ENCODE peak calls at places on chromosome 18, in four cellular contexts. V, B, E and L are unnamed samples. For H3K9me3, the result is how much of the 10 kb centered on the place peaks cover.

GRCh38 chr18:46250084-46250811 is 146.1 kb downstream of the HAUS1 start:
- DNase-seq in V (no peak), B (peak), E (peak), L (no peak)

GRCh38 chr18:44679912-44680270 is 797 bp upstream of the SETBP1 start:
- DNase-seq in V (peak), B (peak), E (peak), L (peak)

GRCh38 chr18:58402951-58403702 is 225.8 kb downstream of the ALPK2 start:
- DNase-seq in V (peak), B (no peak), E (no peak), L (no peak)

GRCh38 chr18:12305930-12306629 is 2.0 kb upstream of the TUBB6 start:
- DNase-seq in V (peak), B (no peak), E (peak), L (no peak)

GRCh38 chr18:22674300-22674699 is 256.6 kb upstream of the CTAGE1 start:
- DNase-seq in V (no peak), B (no peak), E (peak), L (no peak)

GRCh38 chr18:49030692-49031443 is 80.1 kb upstream of the SMAD7 start:
- DNase-seq in V (peak), B (no peak), E (no peak), L (no peak)

GRCh38 chr18:36635414-36636096 is 193.2 kb downstream of the TPGS2 start:
- DNase-seq in V (no peak), B (no peak), E (no peak), L (no peak)

GRCh38 chr18:10090668-10091067 is 176.9 kb downstream of the VAPA start:
- DNase-seq in V (no peak), B (no peak), E (no peak), L (no peak)

DNA sequence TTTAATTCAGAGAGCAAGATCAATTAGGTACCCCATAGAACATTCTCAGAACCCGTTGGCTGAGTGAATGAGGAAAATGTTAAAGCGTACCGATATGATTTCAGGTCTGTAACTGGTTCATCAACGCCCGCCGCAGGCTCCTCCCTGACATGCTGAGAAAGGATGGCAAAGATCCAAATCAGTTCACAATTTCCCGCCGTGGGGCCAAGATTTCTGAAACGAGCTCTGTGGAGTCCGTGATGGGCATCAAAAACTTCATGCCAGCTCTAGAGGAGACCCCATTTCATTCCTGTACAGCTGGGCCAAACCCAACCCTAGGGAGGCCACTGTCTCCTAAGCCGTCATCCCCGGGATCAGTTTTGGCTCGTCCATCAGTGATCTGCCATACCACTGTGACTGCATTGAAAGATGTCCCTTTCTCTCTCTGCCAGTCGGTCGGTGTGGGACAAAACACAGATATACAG is 7.3 kb downstream of the TGIF1 start:
- DNase-seq in V (no peak), B (no peak), E (no peak), L (peak)
- H3K27ac ChIP-seq in V (no peak), B (peak), E (peak), L (peak)

GRCh38 chr18:71865888-71866287 is 678.3 kb downstream of the CBLN2 start:
- DNase-seq in V (no peak), B (no peak), E (no peak), L (no peak)
- H3K9me3 ChIP-seq in V (under half), B (under half), E (under half), L (under half)

GRCh38 chr18:51028201-51028805 is 1.7 kb upstream of the SMAD4 start:
- DNase-seq in V (no peak), B (no peak), E (peak), L (no peak)
- H3K4me3 ChIP-seq in V (peak), B (no peak), E (no peak), L (no peak)

GRCh38 chr18:7876354-7876753 is 309.2 kb downstream of the PTPRM start:
- DNase-seq in V (no peak), B (no peak), E (no peak), L (no peak)

GRCh38 chr18:7871560-7872456 is 304.7 kb downstream of the PTPRM start:
- DNase-seq in V (no peak), B (no peak), E (peak), L (no peak)

GRCh38 chr18:7870855-7871254 is 303.7 kb downstream of the PTPRM start:
- DNase-seq in V (no peak), B (no peak), E (peak), L (no peak)

GRCh38 chr18:7872569-7872968 is 305.5 kb downstream of the PTPRM start:
- DNase-seq in V (no peak), B (no peak), E (peak), L (no peak)

GRCh38 chr18:7873316-7873715 is 306.2 kb downstream of the PTPRM start:
- DNase-seq in V (no peak), B (no peak), E (no peak), L (no peak)
- H3K27ac ChIP-seq in V (no peak), B (no peak), E (no peak), L (no peak)

DNA sequence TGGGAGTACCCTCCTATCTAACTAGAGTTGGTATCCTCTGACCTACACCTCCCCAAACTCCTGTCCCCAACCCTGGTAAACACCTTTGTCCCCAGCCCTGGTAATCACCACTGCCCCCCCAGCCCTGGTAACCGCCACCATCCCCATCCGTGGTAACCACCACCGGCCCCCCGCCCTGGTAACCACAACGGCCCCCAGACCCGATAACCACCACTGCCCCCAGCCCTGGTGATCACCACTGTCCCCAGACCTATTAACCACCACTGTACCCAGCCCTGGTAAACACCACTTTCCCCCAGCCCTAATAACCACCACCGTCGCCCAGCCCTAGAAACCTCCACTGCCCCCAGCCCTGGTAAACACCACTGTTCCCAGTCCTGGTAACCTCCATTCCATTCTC is 820.2 kb upstream of the SALL3 start:
- DNase-seq in V (no peak), B (no peak), E (no peak), L (no peak)
- H3K9me3 ChIP-seq in V (under half), B (under half), E (under half), L (under half)

GRCh38 chr18:75582406-75582821 is 154.9 kb upstream of the SMIM21 start:
- DNase-seq in V (no peak), B (no peak), E (peak), L (no peak)

GRCh38 chr18:75582940-75583339 is 155.4 kb upstream of the SMIM21 start:
- DNase-seq in V (no peak), B (no peak), E (no peak), L (peak)

GRCh38 chr18:75586576-75586975 is 159.1 kb upstream of the SMIM21 start:
- DNase-seq in V (no peak), B (no peak), E (no peak), L (no peak)

DNA sequence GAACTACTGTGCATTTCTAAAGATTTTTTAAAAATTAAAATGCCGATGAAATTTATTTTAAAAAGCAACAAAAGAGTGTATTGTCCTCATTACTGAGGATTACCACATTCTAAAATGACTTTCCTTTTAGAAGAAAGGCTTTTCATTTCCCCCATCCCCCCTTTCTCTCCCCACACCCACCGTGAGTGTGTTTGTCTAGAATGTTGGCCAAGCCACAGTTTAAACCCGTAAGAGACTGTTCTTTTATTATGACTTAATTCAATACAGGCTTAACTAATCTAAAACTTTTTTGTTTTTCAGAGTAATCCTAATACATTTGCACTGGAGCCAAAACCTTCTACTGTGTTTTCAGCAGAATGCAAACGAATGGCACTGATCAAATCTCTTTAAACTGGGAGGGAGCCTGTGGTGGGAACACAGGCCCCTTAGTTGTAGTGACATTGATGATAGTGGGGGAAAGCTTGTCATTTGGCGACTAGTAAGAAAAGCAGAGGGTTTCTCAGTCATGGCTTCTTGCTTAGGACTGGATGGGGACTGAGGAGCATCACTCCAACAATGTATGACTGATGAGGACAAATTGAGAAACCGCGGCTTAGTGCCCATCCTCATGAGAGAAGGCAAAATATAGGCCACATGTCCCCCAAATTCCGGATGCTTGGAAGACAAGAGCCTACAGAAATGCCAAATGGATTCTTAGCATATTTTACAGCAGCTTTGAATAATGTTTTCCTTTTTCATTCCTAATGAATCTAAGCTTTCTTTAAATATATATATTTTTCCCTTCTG is 154.0 kb upstream of the SMIM21 start:
- DNase-seq in V (no peak), B (no peak), E (no peak), L (peak)
- H3K4me3 ChIP-seq in V (no peak), B (no peak), E (no peak), L (no peak)

GRCh38 chr18:27616324-27616723 is 431.2 kb upstream of the CHST9 start:
- DNase-seq in V (no peak), B (no peak), E (no peak), L (no peak)
- H3K27ac ChIP-seq in V (no peak), B (no peak), E (no peak), L (no peak)